ENCODE peak calls at places on chromosome 14, in five cellular contexts. S is transverse colon; E is IMR-90; K is CD4-positive, alpha-beta T cell; N is tibial nerve. Y is an unnamed sample.

GRCh38 chr14:102955636-102956035 is 33.2 kb downstream of the AMN start:
- DNase-seq in S (no peak), E (no peak), K (no peak), N (no peak), Y (no peak)

GRCh38 chr14:94536836-94537235 is 24.4 kb upstream of the SERPINA4 start:
- DNase-seq in S (no peak), E (no peak), K (no peak), N (no peak), Y (no peak)

GRCh38 chr14:86799244-86799647 is 1193.7 kb downstream of the GALC start:
- DNase-seq in S (no peak), E (peak), K (no peak), N (peak), Y (no peak)

GRCh38 chr14:32019271-32019670 is 57.8 kb upstream of the ARHGAP5 start:
- DNase-seq in S (no peak), E (no peak), K (no peak), N (no peak), Y (no peak)

GRCh38 chr14:37598973-37599526 is 3.6 kb downstream of the TTC6 start:
- DNase-seq in S (no peak), E (no peak), K (no peak), N (no peak), Y (no peak)

GRCh38 chr14:70871863-70872677 is 35.2 kb upstream of the PCNX1 start:
- DNase-seq in S (no peak), E (no peak), K (no peak), N (no peak), Y (no peak)

GRCh38 chr14:40204441-40205175 is 772.4 kb upstream of the FBXO33 start:
- DNase-seq in S (no peak), E (no peak), K (no peak), N (no peak), Y (no peak)

GRCh38 chr14:24436355-24437019 is 6.1 kb downstream of the SDR39U1 start:
- DNase-seq in S (no peak), E (peak), K (peak), N (peak), Y (no peak)

GRCh38 chr14:95535226-95536021 is 574 bp downstream of the GLRX5 start:
- DNase-seq in S (no peak), E (no peak), K (no peak), N (no peak), Y (no peak)

GRCh38 chr14:42633504-42634095 is 1026.9 kb downstream of the LRFN5 start:
- DNase-seq in S (no peak), E (no peak), K (no peak), N (no peak), Y (no peak)

GRCh38 chr14:92785601-92786426 is 8.3 kb upstream of the GOLGA5 start:
- DNase-seq in S (no peak), E (peak), K (no peak), N (no peak), Y (no peak)

GRCh38 chr14:106802413-106803364 is 1276.3 kb downstream of the TMEM121 start:
- DNase-seq in S (peak), E (no peak), K (no peak), N (no peak), Y (no peak)

GRCh38 chr14:74401504-74402241 is 24.3 kb downstream of the SYNDIG1L start:
- DNase-seq in S (peak), E (no peak), K (peak), N (peak), Y (no peak)

GRCh38 chr14:75630695-75631452 is 29.8 kb downstream of the ERG28 start:
- DNase-seq in S (no peak), E (no peak), K (no peak), N (no peak), Y (no peak)

GRCh38 chr14:70907996-70908917 is 998 bp downstream of the PCNX1 start:
- DNase-seq in S (peak), E (peak), K (peak), N (peak), Y (peak)

GRCh38 chr14:96031691-96032090 is 7.5 kb upstream of the C14orf132 start:
- DNase-seq in S (no peak), E (no peak), K (no peak), N (no peak), Y (no peak)

GRCh38 chr14:32028599-32028998 is 48.5 kb upstream of the ARHGAP5 start:
- DNase-seq in S (no peak), E (no peak), K (no peak), N (no peak), Y (no peak)

GRCh38 chr14:105069887-105070759 is 4.9 kb upstream of the GPR132 start:
- DNase-seq in S (no peak), E (peak), K (no peak), N (peak), Y (no peak)

GRCh38 chr14:66623838-66624237 is 115.9 kb downstream of the GPHN start:
- DNase-seq in S (no peak), E (no peak), K (no peak), N (no peak), Y (no peak)

GRCh38 chr14:37195327-37195726 is 2.4 kb upstream of the MIPOL1 start:
- DNase-seq in S (no peak), E (peak), K (no peak), N (no peak), Y (no peak)

GRCh38 chr14:61315288-61315687 is 6.1 kb upstream of the PRKCH start:
- DNase-seq in S (no peak), E (no peak), K (no peak), N (no peak), Y (no peak)

GRCh38 chr14:55749201-55749812 is 169.3 kb downstream of the KTN1 start:
- DNase-seq in S (no peak), E (peak), K (no peak), N (no peak), Y (no peak)

DNA sequence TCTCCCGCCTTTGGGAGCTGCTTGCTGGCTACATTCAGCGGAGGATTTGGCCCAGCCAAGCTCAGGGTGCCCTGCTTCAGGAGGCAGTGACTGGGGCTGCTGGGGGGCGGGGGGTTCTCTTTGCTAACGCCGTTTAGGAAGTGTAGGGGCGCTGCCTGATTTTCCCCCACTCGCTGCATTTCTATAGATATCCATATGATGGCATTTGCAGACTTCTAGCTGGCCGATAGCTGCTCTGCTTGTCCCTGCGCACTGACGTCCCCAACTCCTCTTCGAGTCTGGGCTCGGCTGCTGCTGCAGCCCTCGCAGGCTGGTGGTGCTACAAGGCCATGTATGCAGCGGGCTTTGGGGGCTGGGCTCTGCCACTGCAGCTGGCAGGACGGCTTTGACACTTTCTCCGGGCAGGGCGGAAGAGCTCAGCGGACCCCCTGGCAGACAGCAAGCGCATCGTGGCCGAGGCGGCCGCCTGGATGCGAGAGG is 3.1 kb downstream of the LRFN5 start:
- DNase-seq in S (no peak), E (peak), K (no peak), N (peak), Y (peak)
- TF ChIP-seq CTCF in S (no peak), E (peak), K (no peak), N (peak), Y (peak)

DNA sequence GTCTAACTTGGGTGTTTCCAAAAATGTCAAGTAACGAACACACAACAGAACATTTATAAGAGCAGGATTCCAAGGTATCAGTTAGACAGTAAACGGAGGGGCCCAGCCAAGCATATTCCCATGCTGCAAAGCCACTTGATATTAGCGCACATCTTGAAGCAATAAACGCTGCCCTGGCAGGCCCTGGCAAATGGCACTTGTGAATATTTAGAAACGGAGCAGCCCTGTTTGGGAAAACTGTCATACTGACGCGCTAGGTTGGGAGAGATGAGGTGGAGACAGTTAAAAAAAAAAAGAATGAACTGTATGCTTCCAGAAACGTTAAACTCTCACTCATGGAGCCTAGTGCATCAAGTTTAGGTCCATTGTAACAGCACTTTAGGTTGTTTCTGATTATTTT is 9.3 kb downstream of the DGLUCY start:
- DNase-seq in S (no peak), E (no peak), K (no peak), N (no peak), Y (no peak)
- H3K27ac ChIP-seq in S (peak), E (no peak), K (no peak), N (no peak), Y (peak)

GRCh38 chr14:101054671-101055070 is 151.1 kb upstream of the RTL1 start:
- DNase-seq in S (no peak), E (peak), K (no peak), N (no peak), Y (no peak)

GRCh38 chr14:101055106-101055662 is 151.7 kb upstream of the RTL1 start:
- DNase-seq in S (no peak), E (no peak), K (no peak), N (no peak), Y (no peak)

GRCh38 chr14:101057394-101057793 is 153.9 kb upstream of the RTL1 start:
- DNase-seq in S (no peak), E (no peak), K (no peak), N (no peak), Y (no peak)

GRCh38 chr14:101056446-101056845 is 152.9 kb upstream of the RTL1 start:
- DNase-seq in S (no peak), E (peak), K (no peak), N (no peak), Y (no peak)

GRCh38 chr14:101055776-101056374 is 152.4 kb upstream of the RTL1 start:
- DNase-seq in S (no peak), E (peak), K (no peak), N (no peak), Y (no peak)
- TF ChIP-seq CTCF in S (no peak), E (no peak), K (no peak), N (no peak), Y (no peak)

GRCh38 chr14:72479471-72479931 is 414.4 kb downstream of the DPF3 start:
- DNase-seq in S (no peak), E (peak), K (no peak), N (no peak), Y (no peak)

GRCh38 chr14:72478397-72479025 is 415.4 kb downstream of the DPF3 start:
- DNase-seq in S (no peak), E (no peak), K (no peak), N (no peak), Y (no peak)

GRCh38 chr14:72472845-72473244 is 421.1 kb downstream of the DPF3 start:
- DNase-seq in S (no peak), E (peak), K (no peak), N (no peak), Y (no peak)

GRCh38 chr14:72480465-72481243 is 413.2 kb downstream of the DPF3 start:
- DNase-seq in S (no peak), E (peak), K (no peak), N (no peak), Y (no peak)

DNA sequence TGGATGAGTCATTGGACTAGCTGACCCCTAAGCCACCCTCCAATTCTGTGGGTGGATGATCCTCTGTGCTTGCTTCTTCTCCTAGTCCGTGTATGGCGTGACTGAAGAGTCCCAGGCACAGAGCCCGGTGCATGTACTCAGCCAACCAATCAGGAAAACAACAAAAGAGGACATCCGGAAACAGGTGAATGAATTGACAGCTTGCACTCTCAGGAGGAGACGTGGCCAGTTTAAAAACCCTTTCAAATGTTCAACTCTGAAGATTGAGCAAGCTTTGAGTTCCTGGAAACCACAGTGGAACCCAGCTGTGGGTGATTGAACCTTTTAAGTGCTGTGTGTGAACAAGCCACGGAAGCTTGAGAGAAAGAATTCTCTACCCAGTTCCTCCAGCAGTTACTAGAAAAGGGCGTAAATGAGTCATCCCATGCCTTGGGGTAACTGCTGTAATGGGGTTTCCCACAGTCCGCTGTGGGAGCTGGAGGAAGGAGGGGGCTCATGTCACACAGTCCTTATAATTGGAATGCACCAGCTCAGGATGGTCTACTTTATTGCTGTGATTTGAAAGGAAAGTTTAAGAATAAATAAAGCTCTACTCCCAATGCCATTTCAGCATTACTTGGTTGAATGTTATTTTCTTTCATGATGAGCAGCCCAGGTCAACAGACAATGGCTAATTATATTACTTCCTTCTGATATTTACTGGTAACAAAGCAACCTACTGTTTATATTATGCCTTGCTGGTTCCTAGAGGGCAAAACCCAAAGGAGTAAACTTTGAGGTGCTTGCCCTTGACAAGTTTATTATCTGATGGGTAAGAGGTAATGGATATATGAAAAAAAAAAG is 417.0 kb downstream of the DPF3 start:
- DNase-seq in S (peak), E (peak), K (no peak), N (no peak), Y (no peak)
- H3K27ac ChIP-seq in S (no peak), E (no peak), K (no peak), N (no peak), Y (no peak)

DNA sequence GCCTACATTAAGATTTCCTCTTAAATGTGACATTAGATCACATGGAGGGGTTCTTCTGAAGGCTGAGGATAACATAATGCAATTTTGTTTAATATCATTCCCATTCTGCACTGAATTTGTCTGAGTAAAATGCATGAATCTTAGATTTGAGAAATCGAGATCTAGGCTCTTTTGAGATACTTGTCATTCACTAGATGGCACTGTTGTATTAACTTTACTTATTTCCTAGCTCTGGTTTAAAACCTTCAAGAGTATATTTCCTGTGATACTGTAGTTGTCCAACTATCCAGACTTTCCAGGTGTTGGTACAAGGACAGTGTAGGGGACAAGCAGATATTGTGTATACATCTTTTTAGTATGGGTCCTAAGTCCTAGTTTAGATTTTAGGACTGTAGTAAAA is 91.7 kb upstream of the SEL1L start:
- DNase-seq in S (no peak), E (no peak), K (no peak), N (no peak), Y (no peak)
- TF ChIP-seq CTCF in S (peak), E (no peak), K (no peak), N (peak), Y (peak)

Y was measured in dorsolateral prefrontal cortex.